ENCODE peak calls at places on chromosomes 6 and 20, in four cellular contexts. J is A172, G is endothelial cell, U is T follicular helper cell. B is an unnamed sample.

GRCh38 chr20:37521091-37521771 is at the start of gene NNAT:
- DNase-seq in U (no peak), G (no peak), J (no peak), B (no peak)

GRCh38 chr6:168704678-168705077 is 263.7 kb downstream of the SMOC2 start:
- DNase-seq in J (no peak), G (no peak), U (no peak), B (no peak)

GRCh38 chr6:97275809-97276208 is 7.2 kb downstream of the MMS22L start:
- DNase-seq in G (no peak), U (no peak), J (no peak), B (no peak)

GRCh38 chr20:57779401-57780003 is 69.7 kb upstream of the PMEPA1 start:
- DNase-seq in J (no peak), U (no peak), G (no peak), B (no peak)

GRCh38 chr6:3752538-3753227 is 1.2 kb upstream of the PXDC1 start:
- DNase-seq in G (no peak), U (no peak), J (no peak), B (no peak)

GRCh38 chr6:138991206-138991605 is 3.2 kb upstream of the REPS1 start:
- DNase-seq in J (no peak), G (no peak), U (no peak), B (no peak)

GRCh38 chr6:170173416-170173990 is 117.4 kb downstream of the DLL1 start:
- DNase-seq in G (no peak), J (no peak), U (no peak), B (no peak)

GRCh38 chr20:4978050-4978918 is 23.0 kb downstream of the SLC23A2 start:
- DNase-seq in U (no peak), G (no peak), J (no peak), B (no peak)

GRCh38 chr20:50019466-50020256 is 36.9 kb downstream of the SNAI1 start:
- DNase-seq in U (no peak), J (peak), G (no peak), B (peak)

GRCh38 chr6:43627008-43627825 is 1.8 kb downstream of the GTPBP2 start:
- DNase-seq in G (peak), J (peak), U (no peak), B (no peak)

GRCh38 chr6:108661430-108661829 is 100.7 kb downstream of the FOXO3 start:
- DNase-seq in G (no peak), U (no peak), J (peak), B (no peak)

GRCh38 chr6:151704383-151704782 is 103.1 kb upstream of the ESR1 start:
- DNase-seq in G (no peak), J (no peak), U (no peak), B (no peak)

GRCh38 chr6:12296255-12296573 is 6.1 kb downstream of the EDN1 start:
- DNase-seq in U (no peak), J (peak), G (no peak), B (no peak)

GRCh38 chr6:145224450-145224849 is 510.9 kb downstream of the EPM2A start:
- DNase-seq in J (no peak), U (no peak), G (no peak), B (no peak)

GRCh38 chr20:45998337-45998736 is 10.4 kb upstream of the MMP9 start:
- DNase-seq in G (no peak), U (no peak), J (no peak), B (no peak)

GRCh38 chr6:12008366-12009179 is 3.5 kb upstream of the HIVEP1 start:
- DNase-seq in U (peak), G (peak), J (peak), B (peak)

GRCh38 chr20:35320396-35321126 is 28.3 kb upstream of the FAM83C start:
- DNase-seq in U (no peak), J (peak), G (no peak), B (no peak)

GRCh38 chr6:152356659-152357058 is 280.5 kb downstream of the SYNE1 start:
- DNase-seq in J (no peak), G (peak), U (no peak), B (no peak)

GRCh38 chr6:35370124-35370741 is 27.9 kb downstream of the PPARD start:
- DNase-seq in G (no peak), U (no peak), J (peak), B (peak)

GRCh38 chr6:14756370-14756769 is 489.5 kb upstream of the JARID2 start:
- DNase-seq in G (no peak), U (no peak), J (no peak), B (no peak)

GRCh38 chr20:1423625-1424106 is 30.8 kb upstream of the FKBP1A start:
- DNase-seq in U (no peak), G (peak), J (peak), B (no peak)

GRCh38 chr20:18705490-18705889 is 108.1 kb upstream of the SCP2D1 start:
- DNase-seq in U (no peak), G (no peak), J (peak), B (no peak)